ENCODE peak calls at places on chromosomes 3 and 15, in seven cellular contexts. H is GM23338, C is GM23248, Q is MM.1S, G is HCT116, V is hepatocyte, D is PC-3. O is an unnamed sample. For H4K20me1, the result is how much of the 10 kb centered on the place peaks cover.

GRCh38 chr15:79322945-79323344 is 12.0 kb downstream of the TMED3 start:
- DNase-seq in H (no peak), C (no peak), Q (no peak), G (no peak), V (no peak), D (no peak), O (no peak)

GRCh38 chr3:13282528-13282985 is 137.6 kb downstream of the NUP210 start:
- DNase-seq in H (peak), C (peak), Q (peak), G (no peak), V (peak), D (peak), O (peak)

GRCh38 chr3:194707176-194707575 is 21.5 kb downstream of the FAM43A start:
- DNase-seq in H (no peak), C (no peak), Q (no peak), G (no peak), V (no peak), D (no peak), O (no peak)

GRCh38 chr3:127775398-127776109 is 46.8 kb downstream of the MGLL start:
- DNase-seq in H (no peak), C (peak), Q (no peak), G (no peak), V (no peak), D (no peak), O (no peak)

GRCh38 chr3:127263586-127264231 is 24.1 kb downstream of the PRR20G start:
- DNase-seq in H (no peak), C (no peak), Q (no peak), G (no peak), V (no peak), D (no peak), O (no peak)

GRCh38 chr3:5304789-5305680 is 117.5 kb downstream of the EDEM1 start:
- DNase-seq in H (peak), C (peak), Q (peak), G (peak), V (peak), D (peak), O (peak)

GRCh38 chr3:146747928-146748327 is 142.8 kb upstream of the PLSCR5 start:
- DNase-seq in H (peak), C (peak), Q (no peak), G (peak), V (peak), D (peak), O (no peak)

GRCh38 chr3:170233532-170233931 is 11.3 kb downstream of the PRKCI start:
- DNase-seq in H (no peak), C (peak), Q (no peak), G (no peak), V (peak), D (peak), O (no peak)

GRCh38 chr3:172142074-172143059 is 103.0 kb downstream of the FNDC3B start:
- DNase-seq in H (no peak), C (peak), Q (peak), G (no peak), V (peak), D (peak), O (peak)

GRCh38 chr3:168121175-168121853 is 25.6 kb upstream of the GOLIM4 start:
- DNase-seq in H (no peak), C (peak), Q (no peak), G (no peak), V (no peak), D (no peak), O (no peak)

GRCh38 chr15:32877201-32877600 is 159.4 kb downstream of the GREM1 start:
- DNase-seq in H (no peak), C (no peak), Q (no peak), G (no peak), V (no peak), D (no peak), O (no peak)

GRCh38 chr3:62875103-62876002 is at the start of gene CADPS:
- DNase-seq in H (peak), C (peak), Q (no peak), G (no peak), V (peak), D (no peak), O (peak)
- TF ChIP-seq EZH2 in H (no peak), C (no peak), Q (no peak), G (no peak), V (peak), D (no peak), O (no peak)

GRCh38 chr3:6351752-6352151 is 509.2 kb upstream of the GRM7 start:
- DNase-seq in H (no peak), C (no peak), Q (no peak), G (no peak), V (no peak), D (no peak), O (no peak)
- TF ChIP-seq EZH2phosphoT487 in H (no peak), C (no peak), Q (no peak), G (no peak), V (no peak), D (no peak), O (no peak)

DNA sequence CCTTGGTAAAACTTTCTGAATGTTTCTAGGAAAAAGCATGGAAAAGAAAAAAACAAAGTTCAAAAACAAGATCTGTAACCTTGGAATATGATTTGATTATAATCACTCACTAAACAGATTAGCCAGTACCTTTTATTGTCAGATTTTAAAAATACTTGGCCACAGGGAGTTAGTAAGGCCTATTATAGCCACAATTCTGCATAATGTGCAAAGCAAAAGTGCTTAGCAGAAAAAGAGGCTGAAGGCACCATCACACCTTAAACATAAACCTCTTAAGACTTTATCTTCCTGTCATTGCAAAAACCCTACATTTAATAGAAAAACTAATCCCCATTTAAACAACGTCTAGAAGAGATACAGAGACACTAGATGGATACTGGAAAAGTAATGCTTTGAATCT is 41.8 kb downstream of the CHSY1 start:
- DNase-seq in H (no peak), C (no peak), Q (no peak), G (no peak), V (no peak), D (no peak), O (no peak)
- H4K20me1 ChIP-seq in H (under half), C (under half), Q (under half), G (under half), V (under half), D (under half), O (half or more)

GRCh38 chr15:66705277-66705927 is 3.4 kb downstream of the SMAD6 start:
- DNase-seq in H (no peak), C (no peak), Q (no peak), G (no peak), V (no peak), D (no peak), O (no peak)

GRCh38 chr15:66702770-66703539 is 919 bp downstream of the SMAD6 start:
- DNase-seq in H (peak), C (peak), Q (no peak), G (no peak), V (peak), D (no peak), O (peak)

GRCh38 chr15:66704783-66705113 is 2.7 kb downstream of the SMAD6 start:
- DNase-seq in H (no peak), C (peak), Q (no peak), G (no peak), V (peak), D (peak), O (no peak)

GRCh38 chr15:66703540-66703941 is 1.5 kb downstream of the SMAD6 start:
- DNase-seq in H (peak), C (peak), Q (peak), G (no peak), V (peak), D (peak), O (peak)

DNA sequence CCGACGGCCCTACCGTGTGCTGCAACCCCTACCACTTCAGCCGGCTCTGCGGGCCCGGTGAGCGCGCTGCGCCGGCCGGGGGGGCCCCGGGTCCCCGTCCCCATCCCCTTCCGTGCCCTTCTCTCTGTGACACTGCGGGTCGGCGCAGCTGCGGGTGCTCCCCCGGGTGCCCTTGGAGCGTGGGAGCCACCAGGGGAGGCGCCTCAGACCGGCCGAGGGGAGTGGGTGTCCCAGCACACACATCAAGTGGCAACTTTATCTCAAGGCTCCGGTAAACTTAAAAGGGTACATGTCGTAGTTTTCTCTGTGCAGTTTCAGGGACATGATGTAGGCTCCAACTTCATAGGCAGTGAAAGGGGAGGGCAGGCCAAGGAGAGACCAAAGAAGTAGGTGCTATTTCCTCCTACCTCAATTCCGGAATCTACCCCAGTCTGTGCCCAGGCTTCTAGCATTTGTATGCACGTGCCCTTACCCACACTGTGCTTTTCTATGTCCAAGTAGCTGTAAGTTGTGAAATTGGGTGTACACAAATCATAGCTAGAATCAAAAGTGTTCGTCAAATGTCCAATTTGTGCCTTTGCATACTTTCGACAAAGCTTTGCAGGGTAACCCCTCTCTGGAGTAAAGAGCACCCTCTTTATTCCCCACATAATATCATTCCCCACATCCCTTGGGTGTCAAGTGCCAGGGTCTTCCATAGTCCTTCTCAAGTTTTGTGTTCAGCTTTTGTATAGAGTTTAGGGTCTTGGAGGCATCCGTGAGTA is 2.2 kb downstream of the SMAD6 start:
- DNase-seq in H (no peak), C (no peak), Q (no peak), G (no peak), V (no peak), D (no peak), O (no peak)
- TF ChIP-seq EZH2 in H (no peak), C (no peak), Q (peak), G (no peak), V (no peak), D (no peak), O (peak)

GRCh38 chr3:112550859-112551258 is 10.9 kb downstream of the ATG3 start:
- DNase-seq in H (peak), C (peak), Q (no peak), G (no peak), V (no peak), D (no peak), O (no peak)
- TF ChIP-seq EZH2phosphoT487 in H (no peak), C (no peak), Q (no peak), G (no peak), V (no peak), D (no peak), O (no peak)

DNA sequence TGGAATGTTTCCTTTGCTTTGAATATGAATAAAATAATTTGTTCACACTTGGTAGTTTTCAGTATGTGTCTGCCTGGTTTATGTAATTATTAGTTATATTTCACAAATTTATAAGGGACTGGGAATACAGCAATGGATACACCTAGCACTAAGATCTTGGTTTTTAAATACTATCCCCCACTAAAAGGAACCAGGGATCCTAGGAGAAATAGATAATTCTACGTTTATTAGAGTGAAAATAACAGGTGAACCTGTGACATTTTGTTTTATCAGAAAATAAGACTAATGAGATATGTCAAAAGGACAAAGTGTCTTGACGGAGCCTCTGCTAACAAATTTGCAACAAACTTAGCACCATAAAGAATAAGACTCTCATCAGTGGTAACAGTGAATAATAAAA is 3.4 kb downstream of the PSMD6 start:
- DNase-seq in H (no peak), C (no peak), Q (no peak), G (no peak), V (no peak), D (no peak), O (no peak)
- H4K20me1 ChIP-seq in H (under half), C (under half), Q (under half), G (under half), V (under half), D (under half), O (under half)

GRCh38 chr3:161540594-161540993 is 44.0 kb downstream of the OTOL1 start:
- DNase-seq in H (no peak), C (no peak), Q (peak), G (no peak), V (no peak), D (no peak), O (no peak)
- TF ChIP-seq EZH2 in H (no peak), C (no peak), Q (no peak), G (no peak), V (no peak), D (no peak), O (no peak)

GRCh38 chr3:11568503-11569155 is 75.1 kb downstream of the VGLL4 start:
- DNase-seq in H (no peak), C (peak), Q (no peak), G (peak), V (peak), D (peak), O (no peak)
- TF ChIP-seq EZH2phosphoT487 in H (no peak), C (no peak), Q (no peak), G (no peak), V (no peak), D (no peak), O (no peak)